ENCODE peak calls at places on chromosomes 3 and 15, in four cellular contexts. K, I, B and O are unnamed samples. For H3K9me3 and H3K4me1, the result is how much of the 10 kb centered on the place peaks cover.

GRCh38 chr3:17730318-17730967 is 12.0 kb downstream of the TBC1D5 start:
- DNase-seq in K (no peak), I (no peak), B (peak), O (peak)

GRCh38 chr15:29986946-29987345 is 95.8 kb upstream of the GOLGA8J start:
- DNase-seq in K (no peak), I (no peak), B (no peak), O (no peak)

GRCh38 chr15:73794501-73795133 is 41.5 kb upstream of the INSYN1 start:
- DNase-seq in K (no peak), I (no peak), B (no peak), O (no peak)

GRCh38 chr15:49769225-49769624 is 148.4 kb downstream of the DTWD1 start:
- DNase-seq in K (no peak), I (no peak), B (no peak), O (no peak)

GRCh38 chr3:30675006-30675405 is 68.6 kb downstream of the TGFBR2 start:
- DNase-seq in K (no peak), I (no peak), B (no peak), O (no peak)

GRCh38 chr3:130820976-130821375 is 72.9 kb upstream of the ATP2C1 start:
- DNase-seq in K (no peak), I (no peak), B (no peak), O (no peak)

GRCh38 chr3:16174976-16175901 is 759 bp downstream of the GALNT15 start:
- DNase-seq in K (no peak), I (no peak), B (no peak), O (no peak)

GRCh38 chr15:49286649-49287394 is 116.8 kb downstream of the GALK2 start:
- DNase-seq in K (no peak), I (no peak), B (no peak), O (no peak)

GRCh38 chr15:69035205-69035917 is 20.9 kb downstream of the NOX5 start:
- DNase-seq in K (no peak), I (peak), B (no peak), O (peak)

GRCh38 chr3:16801223-16801622 is 83.5 kb upstream of the PLCL2 start:
- DNase-seq in K (no peak), I (no peak), B (no peak), O (no peak)

GRCh38 chr15:43134157-43134637 is 811 bp downstream of the TMEM62 start:
- DNase-seq in K (no peak), I (peak), B (no peak), O (no peak)

GRCh38 chr15:37789881-37790280 is 144.6 kb upstream of the TMCO5A start:
- DNase-seq in K (no peak), I (no peak), B (no peak), O (no peak)

GRCh38 chr15:58475573-58476524 is 44.1 kb downstream of the LIPC start:
- DNase-seq in K (no peak), I (peak), B (peak), O (no peak)

GRCh38 chr15:86541540-86541939 is 461.9 kb downstream of the AGBL1 start:
- DNase-seq in K (no peak), I (no peak), B (no peak), O (no peak)
- H3K9me3 ChIP-seq in K (under half), I (under half), B (under half), O (under half)

GRCh38 chr3:20141306-20141705 is 44.7 kb downstream of the SGO1 start:
- DNase-seq in K (no peak), I (peak), B (no peak), O (no peak)
- H3K4me3 ChIP-seq in K (no peak), I (no peak), B (no peak), O (no peak)

DNA sequence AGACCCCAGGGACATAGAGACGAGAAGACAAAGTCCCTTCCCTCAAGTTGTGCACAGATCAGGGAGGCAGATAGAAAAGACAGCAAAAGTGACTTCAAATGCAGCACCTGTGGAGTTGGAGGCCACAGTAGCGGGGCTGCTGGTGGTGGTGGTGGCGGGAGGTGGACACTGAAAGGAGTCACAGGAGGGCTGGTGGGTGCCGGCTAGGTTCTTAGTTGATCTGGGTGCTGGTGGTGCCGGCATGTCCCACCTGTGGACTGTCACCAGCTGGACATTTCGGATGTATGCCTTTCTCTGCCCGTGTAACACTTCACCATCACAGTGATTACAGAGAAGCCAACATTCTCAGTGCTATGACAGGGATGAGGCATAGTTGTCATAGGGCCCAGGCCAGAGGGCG is 49.2 kb upstream of the MTMR10 start:
- DNase-seq in K (no peak), I (no peak), B (no peak), O (no peak)
- H3K4me1 ChIP-seq in K (under half), I (under half), B (under half), O (under half)

GRCh38 chr15:25019434-25019833 is 64.6 kb downstream of the SNRPN start:
- DNase-seq in K (no peak), I (no peak), B (no peak), O (no peak)
- H3K9me3 ChIP-seq in K (under half), I (under half), B (under half), O (under half)

GRCh38 chr3:13019243-13019701 is 54.0 kb downstream of the IQSEC1 start:
- DNase-seq in K (no peak), I (peak), B (peak), O (no peak)
- H3K4me3 ChIP-seq in K (peak), I (peak), B (no peak), O (no peak)

GRCh38 chr3:66498718-66499611 is 1.9 kb downstream of the LRIG1 start:
- DNase-seq in K (no peak), I (no peak), B (peak), O (peak)
- H3K4me1 ChIP-seq in K (under half), I (half or more), B (under half), O (under half)

GRCh38 chr15:25172691-25173090 is 217.9 kb downstream of the SNRPN start:
- DNase-seq in K (no peak), I (no peak), B (peak), O (no peak)

GRCh38 chr15:25171111-25171811 is 216.5 kb downstream of the SNRPN start:
- DNase-seq in K (no peak), I (no peak), B (peak), O (peak)

GRCh38 chr15:25170781-25171110 is 216.0 kb downstream of the SNRPN start:
- DNase-seq in K (no peak), I (no peak), B (peak), O (no peak)

GRCh38 chr15:25173241-25174028 is 218.6 kb downstream of the SNRPN start:
- DNase-seq in K (no peak), I (no peak), B (no peak), O (peak)

DNA sequence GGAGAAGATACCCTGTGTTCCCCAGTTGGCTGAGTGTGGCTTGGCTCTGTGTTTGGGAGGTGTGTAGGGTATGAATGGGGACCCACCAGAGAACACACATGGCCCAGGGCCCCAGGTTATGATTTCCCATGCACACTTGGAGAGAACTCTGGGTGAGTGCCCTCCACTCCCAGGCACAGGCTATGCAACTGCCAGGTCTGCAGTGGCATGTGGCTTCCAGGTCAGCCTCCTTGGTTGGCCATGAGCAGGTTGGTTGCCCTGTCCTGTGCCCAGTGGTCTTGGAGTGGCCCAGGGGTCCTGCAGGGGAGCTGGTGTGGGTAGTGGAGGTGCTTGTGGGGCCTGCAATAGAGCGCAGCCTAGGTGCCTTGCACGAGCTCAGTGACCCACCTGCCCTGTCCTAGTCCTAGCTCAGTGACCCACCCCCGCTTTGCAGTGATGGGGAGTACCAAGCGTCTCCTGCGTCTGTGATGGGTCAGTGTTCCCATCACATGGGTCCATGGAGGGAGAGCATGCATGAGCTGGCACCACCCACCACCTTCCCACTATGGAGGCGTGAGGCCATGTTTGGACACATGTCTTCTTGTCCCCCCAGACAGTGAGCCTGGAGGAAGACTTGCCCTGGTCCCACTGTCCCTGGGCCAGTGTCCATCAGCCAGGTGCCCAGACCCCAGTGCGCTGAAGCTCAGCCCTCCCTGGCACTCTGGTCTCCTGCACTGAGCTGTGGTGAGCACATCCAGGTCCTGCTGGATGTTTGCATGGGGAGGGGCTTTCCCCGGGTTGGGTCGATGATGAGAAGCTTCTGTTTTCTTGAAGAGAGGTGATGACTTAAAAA is 217.3 kb downstream of the SNRPN start:
- DNase-seq in K (no peak), I (no peak), B (peak), O (peak)
- H3K9me3 ChIP-seq in K (under half), I (under half), B (under half), O (under half)

GRCh38 chr3:37886395-37886794 is 24.7 kb downstream of the CTDSPL start:
- DNase-seq in K (no peak), I (no peak), B (no peak), O (no peak)

GRCh38 chr3:37885831-37886230 is 24.2 kb downstream of the CTDSPL start:
- DNase-seq in K (no peak), I (no peak), B (no peak), O (no peak)

GRCh38 chr3:37887062-37887461 is 25.4 kb downstream of the CTDSPL start:
- DNase-seq in K (no peak), I (no peak), B (no peak), O (no peak)

GRCh38 chr3:37887824-37888223 is 26.1 kb downstream of the CTDSPL start:
- DNase-seq in K (no peak), I (no peak), B (no peak), O (no peak)

GRCh38 chr3:37882711-37883110 is 21.0 kb downstream of the CTDSPL start:
- DNase-seq in K (no peak), I (no peak), B (no peak), O (no peak)
- H3K4me3 ChIP-seq in K (no peak), I (no peak), B (no peak), O (no peak)

DNA sequence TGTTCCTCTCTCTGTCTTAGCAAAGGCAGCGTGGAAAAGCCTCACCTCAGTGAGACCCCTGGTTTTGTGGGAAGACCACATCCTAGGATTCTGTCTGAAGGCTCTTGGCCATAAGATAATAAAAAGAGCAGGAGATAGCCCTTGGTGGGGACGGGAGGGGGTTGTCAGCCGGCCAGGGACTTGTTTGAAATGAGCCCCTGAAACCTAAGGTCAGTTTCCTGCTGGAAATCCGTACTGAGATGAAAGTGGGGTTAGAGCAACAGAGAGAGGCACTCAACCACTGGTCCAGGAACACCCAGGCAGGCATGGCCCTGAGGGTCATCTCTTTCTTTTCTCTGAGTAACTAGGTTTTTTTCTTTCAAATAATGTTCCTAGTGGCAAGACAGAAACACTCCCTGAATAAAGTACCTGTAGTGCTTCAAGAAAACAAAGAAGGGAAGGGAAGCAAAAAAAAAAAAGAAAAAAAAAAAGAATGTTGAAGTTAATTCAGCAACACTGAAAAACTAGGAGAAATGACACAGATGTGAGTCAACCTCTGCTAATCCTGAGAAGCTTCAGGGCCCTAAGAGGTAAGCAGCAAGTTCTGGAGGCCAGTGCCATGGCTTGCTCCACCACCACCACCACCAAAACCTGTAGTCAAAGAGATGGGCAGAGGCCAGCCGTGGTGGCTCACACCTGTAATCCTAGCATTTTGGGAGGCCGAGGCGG is 3.2 kb downstream of the ITGB5 start:
- DNase-seq in K (no peak), I (peak), B (no peak), O (no peak)
- H3K4me1 ChIP-seq in K (under half), I (under half), B (under half), O (under half)